ENCODE peak calls at places on chromosomes 6 and 20, in ten cellular contexts. V is activated naive CD4-positive, alpha-beta T cell; M is esophagus squamous epithelium; J is NCI-H1092 treated with DMSO at 0.1 percent for 48 hours; E is AG04449; Q is SIG-M5; P is A549; Z is ecto neural progenitor cell; D is T-helper 1 cell; T is AML-193. R is an unnamed sample.

GRCh38 chr6:29791162-29791561 is 36.5 kb upstream of the HLA-G start:
- DNase-seq in T (no peak), M (no peak), D (no peak), P (no peak), Z (no peak), J (no peak), V (no peak), E (no peak), Q (no peak), R (no peak)

GRCh38 chr6:52925919-52926792 is 16.7 kb upstream of the GSTA3 start:
- DNase-seq in M (no peak), Z (no peak), J (no peak), T (no peak), P (no peak), V (no peak), D (no peak), E (no peak), Q (no peak), R (no peak)

GRCh38 chr6:958531-958930 is 265.6 kb upstream of the EXOC2 start:
- DNase-seq in P (peak), V (no peak), Z (no peak), Q (no peak), E (peak), D (no peak), M (no peak), T (no peak), J (no peak), R (no peak)

GRCh38 chr6:149234051-149234962 is 83.2 kb upstream of the TAB2 start:
- DNase-seq in Q (no peak), M (no peak), T (peak), J (no peak), Z (no peak), V (no peak), D (no peak), P (no peak), E (no peak), R (no peak)

GRCh38 chr6:72084992-72085569 is 198.7 kb downstream of the RIMS1 start:
- DNase-seq in Q (no peak), P (no peak), E (no peak), D (no peak), V (no peak), T (peak), J (peak), Z (no peak), M (no peak), R (no peak)

GRCh38 chr20:1392443-1392692 is 486 bp downstream of the FKBP1A start:
- DNase-seq in J (no peak), V (no peak), Z (no peak), Q (no peak), E (no peak), T (no peak), M (no peak), D (no peak), P (no peak), R (no peak)

GRCh38 chr6:135085700-135086413 is 31.2 kb upstream of the HBS1L start:
- DNase-seq in P (no peak), T (no peak), V (no peak), D (no peak), J (no peak), Z (no peak), Q (no peak), E (no peak), M (no peak), R (no peak)

GRCh38 chr6:408599-409102 is 17.1 kb downstream of the IRF4 start:
- DNase-seq in D (no peak), Q (no peak), Z (peak), E (no peak), J (no peak), V (no peak), T (peak), M (no peak), P (peak), R (peak)

GRCh38 chr20:14494355-14494754 is 156.9 kb upstream of the FLRT3 start:
- DNase-seq in J (no peak), Z (no peak), D (no peak), T (no peak), M (no peak), E (no peak), Q (no peak), P (no peak), V (no peak), R (no peak)

GRCh38 chr6:15330174-15330934 is 84.5 kb downstream of the JARID2 start:
- DNase-seq in Z (no peak), Q (no peak), T (peak), M (no peak), V (no peak), P (no peak), D (no peak), E (no peak), J (no peak), R (no peak)

GRCh38 chr6:89402776-89403175 is 9.3 kb downstream of the RRAGD start:
- DNase-seq in E (no peak), T (no peak), P (no peak), D (no peak), M (no peak), Z (no peak), V (no peak), Q (no peak), J (no peak), R (no peak)

GRCh38 chr6:7261030-7261841 is 51.8 kb downstream of the SSR1 start:
- DNase-seq in E (no peak), T (peak), M (peak), Q (no peak), V (no peak), J (peak), P (peak), D (no peak), Z (peak), R (peak)

GRCh38 chr6:71312089-71312488 is 23.5 kb downstream of the OGFRL1 start:
- DNase-seq in D (no peak), M (no peak), J (no peak), Z (no peak), Q (no peak), T (no peak), V (no peak), E (no peak), P (no peak), R (no peak)

R was measured in NCI-H1694 treated with DMSO at 0.1 percent for 48 hours.